ENCODE peak calls at places on chromosomes 6 and 20, in five cellular contexts. A, R, S, Q and O are unnamed samples.
A peak's percentile ranks its signal among the peaks of the same experiment; 100 is the strongest.

GRCh38 chr6:166862287-166862977 is 93.9 kb downstream of the RNASET2 start:
- DNase-seq in Q (no peak), A (peak; percentile 74), R (peak; percentile 22), S (no peak), O (peak; percentile 76)

GRCh38 chr20:58611236-58612020 is 39.7 kb upstream of the STX16 start:
- DNase-seq in A (no peak), S (no peak), Q (no peak), R (no peak), O (no peak)

GRCh38 chr6:117829594-117830319 is 77.3 kb upstream of the SLC35F1 start:
- DNase-seq in A (no peak), Q (peak; percentile 4), R (no peak), S (peak; percentile 51), O (peak; percentile 20)

GRCh38 chr20:9160341-9160740 is 91.5 kb downstream of the PLCB4 start:
- DNase-seq in S (no peak), Q (peak; percentile 53), R (no peak), A (no peak), O (no peak)

GRCh38 chr20:41655966-41656685 is 37.9 kb upstream of the CHD6 start:
- DNase-seq in R (no peak), A (no peak), Q (no peak), S (no peak), O (no peak)

GRCh38 chr6:29926795-29927427 is 15.4 kb upstream of the HLA-A start:
- DNase-seq in A (peak; percentile 86), S (no peak), Q (peak; percentile 71), R (peak; percentile 77), O (peak; percentile 77)

GRCh38 chr20:44031822-44032582 is 117.3 kb downstream of the TOX2 start:
- DNase-seq in R (no peak), A (no peak), Q (no peak), S (no peak), O (no peak)

GRCh38 chr20:45337367-45338120 is 10.7 kb downstream of the SDC4 start:
- DNase-seq in A (no peak), Q (peak; percentile 96), R (peak; percentile 53), S (no peak), O (no peak)

GRCh38 chr20:33272155-33272873 is 10.7 kb upstream of the BPIFB1 start:
- DNase-seq in Q (no peak), R (no peak), S (no peak), A (no peak), O (no peak)

GRCh38 chr20:54103067-54103761 is 32.8 kb upstream of the BCAS1 start:
- DNase-seq in S (peak; percentile 72), R (peak; percentile 55), Q (peak; percentile 53), A (peak; percentile 49), O (peak; percentile 71)

GRCh38 chr6:131982740-131983259 is 31.6 kb upstream of the CCN2 start:
- DNase-seq in R (no peak), A (no peak), Q (peak; percentile 96), S (no peak), O (no peak)

GRCh38 chr6:105135056-105135455 is 44.8 kb downstream of the POPDC3 start:
- DNase-seq in Q (peak; percentile 50), S (no peak), A (no peak), R (peak; percentile 9), O (no peak)

GRCh38 chr6:23731609-23732008 is 394.4 kb upstream of the NRSN1 start:
- DNase-seq in S (no peak), Q (no peak), A (no peak), R (no peak), O (no peak)

GRCh38 chr6:43736844-43737243 is 33.2 kb upstream of the VEGFA start:
- DNase-seq in Q (no peak), A (peak; percentile 2), R (peak; percentile 1), S (no peak), O (no peak)

GRCh38 chr6:43286995-43287716 is 10.9 kb upstream of the SLC22A7 start:
- DNase-seq in Q (no peak), S (no peak), R (no peak), A (peak; percentile 38), O (no peak)

GRCh38 chr6:78460711-78461110 is 406.6 kb upstream of the IRAK1BP1 start:
- DNase-seq in A (no peak), Q (no peak), R (no peak), S (no peak), O (no peak)

GRCh38 chr6:155818698-155819097 is 363.1 kb upstream of the NOX3 start:
- DNase-seq in A (no peak), R (no peak), S (no peak), Q (no peak), O (no peak)

GRCh38 chr20:37511605-37512275 is 9.3 kb upstream of the NNAT start:
- DNase-seq in Q (peak; percentile 93), R (no peak), S (no peak), A (no peak), O (no peak)

GRCh38 chr6:322205-322930 is 30.1 kb downstream of the DUSP22 start:
- DNase-seq in S (no peak), A (no peak), Q (no peak), R (no peak), O (no peak)
- TF ChIP-seq CTCF in S (peak; percentile 8), A (no peak), Q (no peak), R (no peak), O (peak; percentile 37)

GRCh38 chr20:973785-974194 is 28.3 kb downstream of the RSPO4 start:
- DNase-seq in S (peak; percentile 55), R (no peak), Q (peak; percentile 70), A (no peak), O (peak; percentile 76)
- TF ChIP-seq CTCF in S (peak; percentile 73), R (no peak), Q (peak; percentile 60), A (peak; percentile 29), O (peak; percentile 53)

GRCh38 chr6:108998460-108998859 is 96.2 kb downstream of the SESN1 start:
- DNase-seq in Q (no peak), S (no peak), R (no peak), A (no peak), O (no peak)
- TF ChIP-seq CTCF in Q (no peak), S (no peak), R (no peak), A (no peak), O (no peak)

GRCh38 chr6:160678744-160679401 is 14.8 kb upstream of the LPA start:
- DNase-seq in S (no peak), Q (no peak), R (no peak), A (no peak), O (no peak)

GRCh38 chr6:160678230-160678629 is 14.2 kb upstream of the LPA start:
- DNase-seq in S (no peak), A (no peak), R (no peak), Q (no peak), O (no peak)

DNA sequence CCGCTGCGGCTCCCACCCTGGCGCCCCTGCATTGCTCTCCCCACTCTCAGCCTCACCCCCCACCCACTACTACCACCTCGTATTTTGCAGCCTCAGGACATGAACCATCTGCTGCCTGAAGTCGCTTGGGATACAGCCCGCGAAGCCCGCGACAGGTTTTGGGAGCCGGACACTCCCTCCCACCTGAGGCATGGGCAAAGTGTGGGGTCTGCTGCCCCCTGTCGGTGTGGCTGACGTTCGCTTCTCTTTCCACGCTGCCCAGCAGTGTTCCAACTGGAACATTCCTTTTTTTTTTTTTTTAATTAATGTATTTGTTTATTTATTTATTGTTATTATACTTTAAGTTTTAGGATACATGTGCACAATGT is 15.3 kb upstream of the LPA start:
- DNase-seq in A (no peak), R (no peak), Q (no peak), S (no peak), O (no peak)
- TF ChIP-seq CTCF in A (no peak), R (no peak), Q (no peak), S (no peak), O (no peak)

GRCh38 chr20:18255526-18255925 is 32.8 kb upstream of the ZNF133 start:
- DNase-seq in S (no peak), A (no peak), R (no peak), Q (no peak), O (no peak)
- TF ChIP-seq CTCF in S (no peak), A (no peak), R (no peak), Q (no peak), O (no peak)